ENCODE peak calls at places on chromosomes 7 and 10, in seven cellular contexts. O is H1, Y is HepG2, F is K562, K is HCT116, Q is SK-N-SH, G is GM12878. E is an unnamed sample.

GRCh38 chr10:124693396-124693795 is 50.8 kb downstream of the FAM53B start:
- DNase-seq in O (no peak), F (peak; percentile 34), Q (no peak), Y (no peak), K (no peak), G (no peak), E (no peak)

GRCh38 chr10:16381083-16381482 is 55.7 kb upstream of the PTER start:
- DNase-seq in K (peak; percentile 73), G (peak; percentile 17), Q (no peak), F (no peak), Y (peak; percentile 86), O (no peak), E (peak; percentile 93)

GRCh38 chr10:107966817-107967216 is 802.3 kb upstream of the SORCS1 start:
- DNase-seq in F (no peak), G (no peak), O (no peak), Y (no peak), Q (no peak), K (no peak), E (no peak)

GRCh38 chr7:74083928-74084721 is 521 bp downstream of the LIMK1 start:
- DNase-seq in O (no peak), Y (no peak), F (peak; percentile 74), Q (peak; percentile 91), G (no peak), K (no peak), E (no peak)

GRCh38 chr7:153100691-153101237 is 341.2 kb downstream of the ACTR3B start:
- DNase-seq in Y (no peak), O (no peak), F (no peak), K (no peak), G (no peak), Q (no peak), E (no peak)

GRCh38 chr10:69434169-69434568 is 17.1 kb upstream of the TSPAN15 start:
- DNase-seq in F (no peak), Q (no peak), Y (no peak), G (no peak), K (no peak), O (no peak), E (no peak)

GRCh38 chr7:101538596-101539459 is 90.3 kb downstream of the MYL10 start:
- DNase-seq in K (peak; percentile 28), Y (peak; percentile 34), O (peak; percentile 21), F (peak; percentile 88), Q (peak; percentile 95), G (no peak), E (no peak)

GRCh38 chr10:21292763-21293517 is 232.5 kb downstream of the SKIDA1 start:
- DNase-seq in Q (no peak), O (no peak), F (no peak), Y (peak; percentile 84), G (no peak), K (peak; percentile 95), E (no peak)

GRCh38 chr10:109126541-109126940 is 796.8 kb downstream of the XPNPEP1 start:
- DNase-seq in G (no peak), O (no peak), F (no peak), Y (no peak), Q (no peak), K (no peak), E (no peak)

GRCh38 chr10:17028843-17029580 is 100.6 kb downstream of the CUBN start:
- DNase-seq in Q (no peak), K (no peak), Y (no peak), O (no peak), F (peak; percentile 17), G (no peak), E (no peak)

GRCh38 chr7:74993121-74993520 is 28.6 kb downstream of the CASTOR2 start:
- DNase-seq in G (no peak), K (no peak), O (no peak), Y (no peak), Q (no peak), F (no peak), E (no peak)

GRCh38 chr10:30459283-30459682 is 25.3 kb downstream of the MAP3K8 start:
- DNase-seq in Q (no peak), K (no peak), F (no peak), G (no peak), O (no peak), Y (no peak), E (no peak)

GRCh38 chr10:79140083-79140793 is 71.5 kb downstream of the ZMIZ1 start:
- DNase-seq in K (no peak), Y (no peak), G (no peak), O (no peak), F (no peak), Q (no peak), E (no peak)

GRCh38 chr7:1081931-1082401 is 5.9 kb upstream of the GPER1 start:
- DNase-seq in O (no peak), Y (no peak), F (no peak), G (no peak), Q (peak; percentile 90), K (no peak), E (no peak)

GRCh38 chr7:1081336-1081735 is 6.6 kb upstream of the GPER1 start:
- DNase-seq in O (no peak), F (no peak), Q (peak; percentile 61), G (no peak), K (no peak), Y (no peak), E (no peak)

GRCh38 chr7:1085266-1085665 is 2.6 kb upstream of the GPER1 start:
- DNase-seq in Q (no peak), Y (no peak), K (no peak), G (no peak), O (no peak), F (no peak), E (no peak)

GRCh38 chr7:1085910-1086421 is 1.9 kb upstream of the GPER1 start:
- DNase-seq in O (no peak), K (no peak), Q (no peak), Y (no peak), G (no peak), F (no peak), E (no peak)

DNA sequence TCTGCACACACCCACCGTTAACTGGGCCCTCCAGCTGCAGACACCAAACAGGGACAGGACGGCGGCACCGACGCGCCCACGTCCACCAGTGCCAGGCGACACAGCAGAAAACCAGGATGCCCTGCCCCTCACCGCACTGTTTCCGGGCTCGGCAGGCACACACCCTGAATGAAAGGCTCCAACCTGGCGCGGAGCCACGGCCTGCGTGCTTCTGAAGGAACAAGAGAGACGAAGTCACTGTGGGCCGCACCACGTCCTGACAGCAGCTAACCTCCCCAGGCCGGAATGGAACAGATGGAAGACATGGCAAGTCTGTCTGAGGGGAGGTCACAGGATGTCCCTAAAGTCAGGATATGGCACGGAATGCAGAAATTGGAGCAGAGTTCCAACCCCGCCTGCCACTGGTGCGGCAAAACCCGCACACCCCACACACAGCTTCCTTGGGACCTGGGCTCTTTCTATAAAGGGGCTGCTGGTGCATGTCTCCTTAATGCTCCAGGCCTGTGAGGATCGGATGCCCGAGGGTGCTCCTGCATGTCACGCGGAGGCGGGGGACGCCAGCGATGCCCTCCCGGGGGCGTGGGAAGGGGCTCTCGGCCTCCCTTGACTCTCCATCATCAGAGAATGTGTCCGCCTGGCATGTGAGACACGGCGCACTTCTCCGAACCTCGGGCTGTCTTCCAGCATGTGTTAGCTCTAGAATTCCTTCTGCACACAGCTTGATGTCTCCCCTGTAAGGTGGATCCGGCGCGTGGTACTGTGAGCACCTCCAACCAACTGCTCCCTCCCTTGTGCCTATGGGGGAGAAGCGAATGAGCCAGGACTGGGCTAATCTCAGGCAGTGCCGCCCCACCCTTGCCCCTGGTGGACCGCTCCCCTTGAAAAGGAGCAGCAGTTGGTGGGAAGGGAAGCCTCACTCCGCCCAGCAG is 3.9 kb upstream of the GPER1 start:
- DNase-seq in O (no peak), Y (no peak), K (no peak), G (no peak), Q (no peak), F (no peak), E (no peak)
- TF ChIP-seq SIN3A in O (no peak), Y (no peak), K (no peak), G (no peak), Q (no peak), F (no peak), E (no peak)

GRCh38 chr10:129063877-129064276 is 403.2 kb upstream of the MGMT start:
- DNase-seq in G (no peak), Y (no peak), F (no peak), K (no peak), Q (no peak), O (no peak), E (no peak)
- TF ChIP-seq SIN3A in G (no peak), Y (no peak), F (no peak), K (no peak), Q (no peak), O (no peak), E (no peak)

DNA sequence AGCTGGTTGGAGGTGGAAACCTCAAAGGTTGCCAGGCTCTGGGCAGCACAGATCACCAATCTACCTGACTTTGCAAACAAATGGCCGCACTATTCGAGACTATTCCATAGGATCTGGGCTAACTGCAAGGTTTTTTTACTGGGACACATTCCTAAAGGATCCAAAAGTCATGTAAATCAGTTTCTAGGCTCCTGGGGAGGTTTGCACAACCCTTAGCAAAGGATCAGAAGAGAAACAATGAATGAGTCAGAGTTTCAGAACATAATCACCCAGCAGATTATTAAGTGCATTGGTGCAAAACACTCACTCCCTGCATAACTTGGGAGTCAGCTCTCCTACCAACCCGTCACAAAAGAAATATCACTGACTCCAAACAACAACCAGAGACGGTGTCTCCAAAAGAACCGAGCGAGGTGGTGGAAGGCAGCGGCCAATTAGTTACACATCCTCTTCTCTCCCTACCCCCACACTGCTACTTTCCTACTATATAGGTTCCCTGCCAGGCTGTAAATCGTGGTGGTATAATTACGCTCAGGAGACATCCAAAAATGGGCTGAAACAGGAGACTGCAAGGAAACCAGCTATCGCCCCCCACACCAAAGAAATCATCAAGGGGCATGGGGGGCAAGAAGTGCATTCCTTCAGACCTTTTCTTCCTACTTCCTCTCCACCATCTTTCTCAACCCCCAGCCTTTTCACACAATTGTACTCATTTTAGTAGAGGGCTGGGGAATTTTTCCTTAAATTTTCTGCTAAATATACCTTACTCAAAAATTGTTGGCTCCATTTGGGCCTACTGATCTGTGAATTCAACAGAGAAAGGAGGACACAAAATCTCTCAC is 3.2 kb downstream of the UBE2H start:
- DNase-seq in F (no peak), G (peak; percentile 37), Y (peak; percentile 81), O (no peak), K (peak; percentile 40), Q (peak; percentile 47), E (no peak)
- TF ChIP-seq SIN3A in F (no peak), G (peak; percentile 74), Y (no peak), O (no peak), K (no peak), Q (peak; percentile 50), E (no peak)

GRCh38 chr10:96978621-96979154 is 146.6 kb downstream of the LCOR start:
- DNase-seq in O (no peak), Q (no peak), Y (no peak), F (no peak), K (no peak), G (peak; percentile 56), E (no peak)
- TF ChIP-seq SIN3A in O (no peak), Q (no peak), Y (no peak), F (no peak), K (no peak), G (no peak), E (no peak)

E was measured in Panc1.